ENCODE peak calls at places on chromosomes 1 and 21, in ten cellular contexts. F is cardiac fibroblast; S is left ventricle myocardium inferior; J is fibroblast of the aortic adventitia; I is mesendoderm; K is sigmoid colon; T is CD4-positive, alpha-beta memory T cell; M is H7; P is right lobe of liver; O is cardiac muscle cell. L is an unnamed sample.

GRCh38 chr1:168598963-168599362 is 22.6 kb downstream of the XCL1 start:
- DNase-seq in F (no peak), S (no peak), J (no peak), I (no peak), K (no peak), T (no peak), M (no peak), P (no peak), O (no peak), L (no peak)

GRCh38 chr1:181391297-181391905 is 91.9 kb upstream of the CACNA1E start:
- DNase-seq in F (no peak), S (no peak), J (no peak), I (peak), K (no peak), T (no peak), M (peak), P (no peak), O (peak), L (no peak)

GRCh38 chr1:5455651-5456050 is 536.6 kb downstream of the NPHP4 start:
- DNase-seq in F (no peak), S (no peak), J (no peak), I (peak), K (no peak), T (no peak), M (no peak), P (no peak), O (no peak), L (no peak)

GRCh38 chr1:201288007-201288406 is 4.7 kb downstream of the PKP1 start:
- DNase-seq in F (no peak), S (no peak), J (no peak), I (no peak), K (peak), T (no peak), M (no peak), P (no peak), O (no peak), L (no peak)

GRCh38 chr1:3465091-3465934 is 10.8 kb downstream of the ARHGEF16 start:
- DNase-seq in F (no peak), S (peak), J (no peak), I (no peak), K (peak), T (no peak), M (no peak), P (no peak), O (no peak), L (peak)

GRCh38 chr1:223838125-223838854 is 7.5 kb downstream of the TP53BP2 start:
- DNase-seq in F (no peak), S (no peak), J (no peak), I (no peak), K (no peak), T (no peak), M (no peak), P (no peak), O (peak), L (no peak)

GRCh38 chr1:36390411-36390810 is 4.7 kb upstream of the STK40 start:
- DNase-seq in F (no peak), S (no peak), J (no peak), I (no peak), K (no peak), T (no peak), M (no peak), P (no peak), O (no peak), L (no peak)

GRCh38 chr1:156540955-156541354 is 31.4 kb downstream of the IQGAP3 start:
- DNase-seq in F (no peak), S (no peak), J (no peak), I (no peak), K (no peak), T (no peak), M (no peak), P (no peak), O (no peak), L (peak)

GRCh38 chr1:113980120-113980519 is 846 bp downstream of the OLFML3 start:
- DNase-seq in F (peak), S (peak), J (peak), I (no peak), K (peak), T (no peak), M (no peak), P (no peak), O (peak), L (no peak)

GRCh38 chr1:44707112-44707881 is 23.7 kb downstream of the RNU5D-1 start:
- DNase-seq in F (peak), S (no peak), J (peak), I (no peak), K (no peak), T (no peak), M (no peak), P (no peak), O (no peak), L (no peak)

GRCh38 chr1:109477821-109478220 is 5.9 kb upstream of the ATXN7L2 start:
- DNase-seq in F (no peak), S (no peak), J (no peak), I (no peak), K (no peak), T (no peak), M (no peak), P (no peak), O (no peak), L (no peak)

GRCh38 chr1:8545078-8545477 is 227.2 kb downstream of the SLC45A1 start:
- DNase-seq in F (no peak), S (no peak), J (no peak), I (no peak), K (no peak), T (no peak), M (no peak), P (no peak), O (no peak), L (no peak)

GRCh38 chr1:1204425-1204920 is 1.9 kb downstream of the TNFRSF18 start:
- DNase-seq in F (no peak), S (peak), J (no peak), I (no peak), K (no peak), T (no peak), M (peak), P (peak), O (no peak), L (no peak)

GRCh38 chr1:207695943-207696342 is 51.0 kb downstream of the CR1L start:
- DNase-seq in F (no peak), S (no peak), J (no peak), I (no peak), K (no peak), T (no peak), M (no peak), P (no peak), O (no peak), L (no peak)

GRCh38 chr1:109294481-109294880 is 11.5 kb upstream of the PSRC1 start:
- DNase-seq in F (no peak), S (no peak), J (no peak), I (no peak), K (no peak), T (no peak), M (no peak), P (no peak), O (no peak), L (no peak)

GRCh38 chr1:155255243-155256100 is at the start of gene ENTREP3:
- DNase-seq in F (peak), S (peak), J (peak), I (peak), K (peak), T (peak), M (peak), P (peak), O (peak), L (peak)

GRCh38 chr1:53328490-53329182 is 766 bp upstream of the LRP8 start:
- DNase-seq in F (no peak), S (no peak), J (no peak), I (peak), K (peak), T (no peak), M (peak), P (peak), O (no peak), L (peak)
- H3K4me3 ChIP-seq in F (peak), S (peak), J (peak), I (peak), K (no peak), T (peak), M (peak), P (no peak), O (peak), L (peak)

GRCh38 chr1:6960291-6960758 is 175.1 kb downstream of the CAMTA1 start:
- DNase-seq in F (peak), S (no peak), J (peak), I (no peak), K (no peak), T (no peak), M (peak), P (peak), O (peak), L (no peak)
- H3K4me3 ChIP-seq in F (no peak), S (no peak), J (no peak), I (no peak), K (no peak), T (no peak), M (no peak), P (no peak), O (no peak), L (no peak)

GRCh38 chr1:226023735-226024134 is 24.6 kb upstream of the SDE2 start:
- DNase-seq in F (no peak), S (no peak), J (no peak), I (no peak), K (no peak), T (no peak), M (no peak), P (no peak), O (no peak), L (no peak)
- H3K4me3 ChIP-seq in F (no peak), S (no peak), J (no peak), I (no peak), K (no peak), T (no peak), M (no peak), P (no peak), O (no peak), L (no peak)

DNA sequence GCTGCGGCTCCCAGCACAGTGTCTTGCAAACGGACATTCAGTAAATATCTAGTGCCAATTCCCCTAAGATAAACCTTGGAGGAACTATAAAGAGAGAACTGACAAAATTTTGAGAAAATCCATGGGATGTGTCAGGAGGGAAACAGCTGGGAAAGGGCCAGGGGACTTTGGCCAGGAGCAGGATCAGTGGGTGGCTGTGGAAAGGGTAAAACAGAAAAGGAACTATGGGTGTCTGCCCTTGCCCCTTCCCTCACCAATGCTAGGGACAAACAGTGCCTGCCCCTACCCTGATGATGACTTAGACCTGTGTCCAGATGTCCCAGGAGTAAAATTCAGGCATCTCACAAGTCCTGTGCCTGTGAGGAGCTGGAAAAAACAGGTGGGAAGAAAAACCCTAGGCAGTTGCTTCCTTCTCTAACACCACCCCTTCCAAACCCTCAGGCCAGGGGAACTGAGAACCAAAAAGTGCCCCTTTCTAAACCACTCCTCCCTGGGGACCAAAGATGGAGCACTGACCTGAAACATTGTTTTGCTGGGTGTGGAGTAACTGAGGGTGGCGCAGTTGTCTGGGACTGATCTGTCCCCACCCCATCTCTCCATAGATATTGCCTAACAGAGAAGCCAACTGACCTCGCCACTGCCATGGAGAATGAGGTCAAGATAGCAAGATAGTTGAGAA is 22.1 kb upstream of the IFNAR2 start:
- DNase-seq in F (no peak), S (no peak), J (no peak), I (no peak), K (no peak), T (no peak), M (no peak), P (peak), O (no peak), L (no peak)
- H3K4me3 ChIP-seq in F (no peak), S (no peak), J (no peak), I (no peak), K (no peak), T (no peak), M (no peak), P (no peak), O (no peak), L (no peak)

GRCh38 chr21:44800103-44800502 is 1.5 kb downstream of the UBE2G2 start:
- DNase-seq in F (peak), S (no peak), J (peak), I (peak), K (no peak), T (no peak), M (peak), P (no peak), O (peak), L (no peak)
- H3K4me3 ChIP-seq in F (peak), S (peak), J (peak), I (no peak), K (no peak), T (no peak), M (no peak), P (no peak), O (peak), L (no peak)

GRCh38 chr1:116375165-116375883 is 2.3 kb downstream of the ATP1A1 start:
- DNase-seq in F (peak), S (no peak), J (no peak), I (no peak), K (no peak), T (peak), M (no peak), P (no peak), O (no peak), L (no peak)
- H3K4me3 ChIP-seq in F (peak), S (peak), J (peak), I (no peak), K (no peak), T (peak), M (no peak), P (peak), O (peak), L (peak)

DNA sequence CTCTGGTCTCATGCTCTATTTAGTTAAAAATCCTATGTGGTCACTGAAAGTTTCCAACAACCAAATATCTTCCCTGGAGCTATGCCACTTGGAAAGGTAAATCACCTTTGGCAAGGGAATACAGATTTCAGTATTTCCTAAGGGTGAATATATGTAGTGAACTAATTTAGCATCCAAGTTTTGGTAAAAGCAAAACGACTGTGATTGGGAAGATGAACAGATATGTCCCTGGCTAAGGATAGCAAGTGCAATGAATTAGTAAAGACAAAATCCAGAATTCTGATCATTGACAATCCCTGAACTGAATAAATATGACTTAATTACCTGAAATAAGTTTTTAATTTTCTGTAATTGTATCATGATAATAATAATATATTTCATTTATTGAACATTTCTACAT is at the start of gene OR2T33:
- DNase-seq in F (no peak), S (no peak), J (no peak), I (no peak), K (no peak), T (no peak), M (no peak), P (no peak), O (no peak), L (no peak)
- H3K4me3 ChIP-seq in F (no peak), S (no peak), J (no peak), I (no peak), K (no peak), T (no peak), M (no peak), P (no peak), O (no peak), L (no peak)

L was measured in upper lobe of right lung.